ENCODE peak calls at places on chromosomes 4 and X, in six cellular contexts. O is breast epithelium, N is neural crest cell, C is Peyer's patch, U is heart right ventricle, W is progenitor cell of endocrine pancreas. Y is an unnamed sample.

GRCh38 chr4:73070072-73070385 is 513 bp upstream of the COX18 start:
- DNase-seq in O (no peak), N (no peak), C (no peak), U (no peak), W (no peak), Y (no peak)

GRCh38 chr4:6329478-6330383 is 60.1 kb downstream of the WFS1 start:
- DNase-seq in O (no peak), N (no peak), C (no peak), U (no peak), W (no peak), Y (no peak)

GRCh38 chr4:7439699-7440098 is 5.0 kb upstream of the PSAPL1 start:
- DNase-seq in O (no peak), N (no peak), C (no peak), U (no peak), W (no peak), Y (no peak)

GRCh38 chr4:127648061-127648460 is 15.3 kb downstream of the INTU start:
- DNase-seq in O (no peak), N (no peak), C (no peak), U (no peak), W (no peak), Y (no peak)

GRCh38 chr4:73762409-73762808 is 22.0 kb downstream of the CXCL8 start:
- DNase-seq in O (no peak), N (no peak), C (no peak), U (no peak), W (no peak), Y (no peak)

GRCh38 chr4:54433686-54434085 is 204.6 kb downstream of the PDGFRA start:
- DNase-seq in O (no peak), N (peak; percentile 3), C (no peak), U (no peak), W (no peak), Y (no peak)

GRCh38 chr4:157221895-157222763 is 1.6 kb downstream of the GRIA2 start:
- DNase-seq in O (peak; percentile 58), N (peak; percentile 47), C (peak; percentile 39), U (no peak), W (peak; percentile 51), Y (peak; percentile 77)

GRCh38 chr4:128718793-128719192 is 90.7 kb upstream of the JADE1 start:
- DNase-seq in O (no peak), N (no peak), C (no peak), U (no peak), W (no peak), Y (no peak)

GRCh38 chrX:154401918-154402621 is 3.9 kb downstream of the RPL10 start:
- DNase-seq in O (no peak), N (no peak), C (no peak), U (no peak), W (no peak), Y (no peak)

GRCh38 chrX:123590842-123591491 is 141.9 kb downstream of the THOC2 start:
- DNase-seq in O (no peak), N (no peak), C (no peak), U (no peak), W (no peak), Y (no peak)

GRCh38 chrX:71253253-71254091 is 468 bp downstream of the ZMYM3 start:
- DNase-seq in O (peak; percentile 57), N (peak; percentile 37), C (peak; percentile 57), U (peak; percentile 52), W (peak; percentile 28), Y (peak; percentile 56)

GRCh38 chrX:47229427-47229826 is 3.4 kb upstream of the USP11 start:
- DNase-seq in O (no peak), N (no peak), C (no peak), U (no peak), W (no peak), Y (peak; percentile 56)

GRCh38 chr4:55663145-55663544 is 27.0 kb upstream of the NMU start:
- DNase-seq in O (no peak), N (no peak), C (no peak), U (no peak), W (no peak), Y (no peak)

GRCh38 chr4:71290074-71290473 is 48.7 kb upstream of the SLC4A4 start:
- DNase-seq in O (no peak), N (no peak), C (no peak), U (no peak), W (no peak), Y (no peak)

GRCh38 chr4:70660106-70660505 is 6.2 kb downstream of the JCHAIN start:
- DNase-seq in O (no peak), N (no peak), C (no peak), U (no peak), W (no peak), Y (no peak)

GRCh38 chrX:71542411-71542810 is 9.5 kb downstream of the OGT start:
- DNase-seq in O (no peak), N (no peak), C (no peak), U (no peak), W (no peak), Y (no peak)

GRCh38 chr4:112939901-112940300 is 109.6 kb upstream of the ANK2 start:
- DNase-seq in O (no peak), N (no peak), C (no peak), U (no peak), W (no peak), Y (no peak)

GRCh38 chr4:112938461-112939058 is 110.9 kb upstream of the ANK2 start:
- DNase-seq in O (no peak), N (no peak), C (no peak), U (no peak), W (no peak), Y (no peak)

GRCh38 chr4:112940364-112940763 is 109.1 kb upstream of the ANK2 start:
- DNase-seq in O (no peak), N (no peak), C (no peak), U (no peak), W (no peak), Y (no peak)

GRCh38 chr4:112944006-112944405 is 105.4 kb upstream of the ANK2 start:
- DNase-seq in O (no peak), N (no peak), C (no peak), U (no peak), W (no peak), Y (no peak)

GRCh38 chr4:112942077-112942476 is 107.4 kb upstream of the ANK2 start:
- DNase-seq in O (no peak), N (no peak), C (no peak), U (no peak), W (no peak), Y (no peak)
- TF ChIP-seq CTCF in O (no peak), N (no peak), C (no peak), U (no peak), W (no peak), Y (peak; percentile 13)

GRCh38 chr4:163554870-163555465 is 60.5 kb downstream of the TMA16 start:
- DNase-seq in O (no peak), N (no peak), C (no peak), U (no peak), W (no peak), Y (no peak)

GRCh38 chr4:163556650-163557391 is 62.3 kb downstream of the TMA16 start:
- DNase-seq in O (no peak), N (no peak), C (no peak), U (no peak), W (no peak), Y (no peak)

GRCh38 chr4:163553146-163553545 is 58.7 kb downstream of the TMA16 start:
- DNase-seq in O (no peak), N (no peak), C (no peak), U (no peak), W (no peak), Y (no peak)

GRCh38 chr4:163558539-163559044 is 64.1 kb downstream of the TMA16 start:
- DNase-seq in O (no peak), N (no peak), C (no peak), U (no peak), W (no peak), Y (no peak)

GRCh38 chr4:163556169-163556568 is 61.7 kb downstream of the TMA16 start:
- DNase-seq in O (no peak), N (no peak), C (no peak), U (no peak), W (no peak), Y (no peak)
- TF ChIP-seq CTCF in O (no peak), N (peak; percentile 48), C (no peak), U (no peak), W (peak; percentile 34), Y (peak; percentile 75)

GRCh38 chr4:151242305-151242704 is 34.7 kb upstream of the PRSS48 start:
- DNase-seq in O (no peak), N (no peak), C (no peak), U (no peak), W (no peak), Y (no peak)

GRCh38 chr4:151238477-151238876 is 38.5 kb upstream of the PRSS48 start:
- DNase-seq in O (no peak), N (no peak), C (no peak), U (no peak), W (no peak), Y (no peak)

GRCh38 chr4:151236036-151236435 is 40.9 kb upstream of the PRSS48 start:
- DNase-seq in O (no peak), N (no peak), C (no peak), U (no peak), W (no peak), Y (peak; percentile 90)

DNA sequence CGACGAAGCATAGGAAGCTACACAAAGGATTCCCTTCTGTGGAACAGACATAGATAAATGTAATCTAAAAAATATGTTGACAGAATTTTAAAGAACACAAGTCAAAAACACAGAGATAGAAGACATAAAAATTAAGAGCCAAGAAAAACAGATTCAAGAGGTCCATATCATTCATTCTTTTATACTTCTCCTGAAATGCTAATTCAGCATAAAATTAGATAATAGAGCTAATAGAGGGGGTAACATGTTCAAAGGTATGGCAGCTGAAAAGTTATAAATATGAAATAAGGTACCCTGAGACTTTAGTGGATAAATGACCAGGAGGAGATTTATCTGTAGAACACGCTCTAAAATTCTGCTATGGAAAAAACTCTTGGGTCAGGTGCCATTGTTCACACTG is 37.4 kb upstream of the PRSS48 start:
- DNase-seq in O (no peak), N (no peak), C (no peak), U (no peak), W (no peak), Y (no peak)
- TF ChIP-seq CTCF in O (no peak), N (no peak), C (no peak), U (no peak), W (no peak), Y (no peak)

GRCh38 chrX:104342065-104342464 is 87.3 kb upstream of the ESX1 start:
- DNase-seq in O (no peak), N (no peak), C (no peak), U (no peak), W (no peak), Y (no peak)

GRCh38 chrX:104347860-104348259 is 93.1 kb upstream of the ESX1 start:
- DNase-seq in O (no peak), N (no peak), C (no peak), U (no peak), W (no peak), Y (no peak)

DNA sequence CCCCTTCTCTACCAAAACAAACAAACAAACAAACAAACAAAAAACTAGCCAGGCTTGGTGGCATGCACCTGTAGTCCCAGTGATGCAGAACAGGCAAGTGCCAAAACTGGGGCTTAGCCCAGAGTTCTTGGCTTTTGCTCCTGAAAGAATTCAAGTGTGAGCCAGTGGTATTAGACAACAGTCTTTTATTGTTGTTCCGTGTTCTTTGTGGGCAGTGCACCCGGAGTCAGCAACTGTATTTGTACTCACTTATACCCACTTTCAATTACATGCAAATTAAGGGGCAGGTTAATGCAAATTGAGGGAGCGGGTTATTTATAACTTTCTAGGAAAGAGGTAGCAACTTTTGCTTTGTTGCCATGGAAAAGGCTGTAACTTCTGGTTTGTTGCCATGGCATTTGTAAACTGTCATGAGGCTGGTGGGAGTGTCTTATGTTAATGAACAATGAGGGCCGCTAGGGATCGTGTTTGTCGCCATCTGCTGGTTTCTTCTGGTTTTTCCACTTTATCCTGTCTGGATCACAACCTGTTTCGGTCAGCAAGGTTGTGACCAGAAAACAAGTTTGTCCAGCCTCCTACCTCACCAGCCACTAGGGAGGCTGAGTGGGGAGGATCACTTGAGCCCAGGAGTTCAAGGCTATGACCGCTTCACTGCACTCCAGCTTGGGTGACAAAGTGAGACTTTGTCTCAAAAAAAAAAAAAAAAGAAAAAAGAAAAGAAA is 88.8 kb upstream of the ESX1 start:
- DNase-seq in O (no peak), N (peak; percentile 66), C (peak; percentile 34), U (no peak), W (peak; percentile 13), Y (no peak)
- TF ChIP-seq CTCF in O (no peak), N (peak; percentile 63), C (peak; percentile 52), U (peak; percentile 40), W (peak; percentile 52), Y (peak; percentile 79)